ENCODE peak calls at places on chromosomes 13 and 19, in seven cellular contexts. One of them, this sample, is unnamed.

GRCh38 chr13:110123041-110123809 is 183.7 kb downstream of the COL4A1 start:
- DNase-seq in neural progenitor cell: no peak
- DNase-seq in NCI-H1694: no peak
- DNase-seq in activated CD8-positive, alpha-beta T cell treated with anti-CD3 and anti-CD28 coated beads for 36 hours: no peak
- DNase-seq in iPS-NIHi11: no peak
- DNase-seq in activated naive CD8-positive, alpha-beta T cell treated with anti-CD3 and anti-CD28 coated beads, Interleukin-2, amount 50 U/mL, for 24 hours: no peak
- DNase-seq in GM20000: no peak
- DNase-seq in this sample: no peak

GRCh38 chr13:33865945-33866344 is 48.0 kb downstream of the RFC3 start:
- DNase-seq in activated CD8-positive, alpha-beta T cell treated with anti-CD3 and anti-CD28 coated beads for 36 hours: no peak
- DNase-seq in neural progenitor cell: no peak
- DNase-seq in activated naive CD8-positive, alpha-beta T cell treated with anti-CD3 and anti-CD28 coated beads, Interleukin-2, amount 50 U/mL, for 24 hours: no peak
- DNase-seq in GM20000: peak; percentile 12
- DNase-seq in NCI-H1694: no peak
- DNase-seq in iPS-NIHi11: no peak
- DNase-seq in this sample: no peak

GRCh38 chr13:70568571-70568970 is 460.3 kb upstream of the KLHL1 start:
- DNase-seq in activated naive CD8-positive, alpha-beta T cell treated with anti-CD3 and anti-CD28 coated beads, Interleukin-2, amount 50 U/mL, for 24 hours: no peak
- DNase-seq in GM20000: peak; percentile 30
- DNase-seq in iPS-NIHi11: peak; percentile 55
- DNase-seq in neural progenitor cell: peak; percentile 53
- DNase-seq in NCI-H1694: peak; percentile 66
- DNase-seq in activated CD8-positive, alpha-beta T cell treated with anti-CD3 and anti-CD28 coated beads for 36 hours: no peak
- DNase-seq in this sample: no peak

GRCh38 chr13:65026505-65026904 is 2203.6 kb downstream of the PCDH9 start:
- DNase-seq in neural progenitor cell: no peak
- DNase-seq in NCI-H1694: no peak
- DNase-seq in GM20000: no peak
- DNase-seq in activated CD8-positive, alpha-beta T cell treated with anti-CD3 and anti-CD28 coated beads for 36 hours: no peak
- DNase-seq in activated naive CD8-positive, alpha-beta T cell treated with anti-CD3 and anti-CD28 coated beads, Interleukin-2, amount 50 U/mL, for 24 hours: no peak
- DNase-seq in iPS-NIHi11: no peak
- DNase-seq in this sample: no peak

GRCh38 chr19:11617207-11618062 is 20.2 kb downstream of the ZNF627 start:
- DNase-seq in NCI-H1694: no peak
- DNase-seq in activated naive CD8-positive, alpha-beta T cell treated with anti-CD3 and anti-CD28 coated beads, Interleukin-2, amount 50 U/mL, for 24 hours: no peak
- DNase-seq in iPS-NIHi11: no peak
- DNase-seq in neural progenitor cell: no peak
- DNase-seq in activated CD8-positive, alpha-beta T cell treated with anti-CD3 and anti-CD28 coated beads for 36 hours: no peak
- DNase-seq in GM20000: no peak
- DNase-seq in this sample: no peak

GRCh38 chr19:55958356-55958755 is 10.7 kb downstream of the NLRP8 start:
- DNase-seq in GM20000: no peak
- DNase-seq in NCI-H1694: no peak
- DNase-seq in iPS-NIHi11: no peak
- DNase-seq in activated CD8-positive, alpha-beta T cell treated with anti-CD3 and anti-CD28 coated beads for 36 hours: no peak
- DNase-seq in neural progenitor cell: no peak
- DNase-seq in activated naive CD8-positive, alpha-beta T cell treated with anti-CD3 and anti-CD28 coated beads, Interleukin-2, amount 50 U/mL, for 24 hours: no peak
- DNase-seq in this sample: no peak

GRCh38 chr19:1860821-1861598 is 2.4 kb downstream of the KLF16 start:
- DNase-seq in activated CD8-positive, alpha-beta T cell treated with anti-CD3 and anti-CD28 coated beads for 36 hours: no peak
- DNase-seq in NCI-H1694: no peak
- DNase-seq in GM20000: no peak
- DNase-seq in activated naive CD8-positive, alpha-beta T cell treated with anti-CD3 and anti-CD28 coated beads, Interleukin-2, amount 50 U/mL, for 24 hours: no peak
- DNase-seq in neural progenitor cell: no peak
- DNase-seq in iPS-NIHi11: no peak
- DNase-seq in this sample: no peak

GRCh38 chr13:27954406-27954851 is 14.7 kb downstream of the CDX2 start:
- DNase-seq in activated naive CD8-positive, alpha-beta T cell treated with anti-CD3 and anti-CD28 coated beads, Interleukin-2, amount 50 U/mL, for 24 hours: no peak
- DNase-seq in GM20000: peak; percentile 55
- DNase-seq in iPS-NIHi11: peak; percentile 56
- DNase-seq in NCI-H1694: no peak
- DNase-seq in neural progenitor cell: peak; percentile 71
- DNase-seq in activated CD8-positive, alpha-beta T cell treated with anti-CD3 and anti-CD28 coated beads for 36 hours: no peak
- DNase-seq in this sample: no peak

GRCh38 chr13:109479991-109480696 is 306.2 kb downstream of the IRS2 start:
- DNase-seq in NCI-H1694: no peak
- DNase-seq in GM20000: no peak
- DNase-seq in neural progenitor cell: no peak
- DNase-seq in activated CD8-positive, alpha-beta T cell treated with anti-CD3 and anti-CD28 coated beads for 36 hours: no peak
- DNase-seq in activated naive CD8-positive, alpha-beta T cell treated with anti-CD3 and anti-CD28 coated beads, Interleukin-2, amount 50 U/mL, for 24 hours: no peak
- DNase-seq in iPS-NIHi11: no peak
- DNase-seq in this sample: no peak

GRCh38 chr19:44592451-44592890 is 20.9 kb upstream of the IGSF23 start:
- DNase-seq in activated CD8-positive, alpha-beta T cell treated with anti-CD3 and anti-CD28 coated beads for 36 hours: no peak
- DNase-seq in activated naive CD8-positive, alpha-beta T cell treated with anti-CD3 and anti-CD28 coated beads, Interleukin-2, amount 50 U/mL, for 24 hours: no peak
- DNase-seq in NCI-H1694: no peak
- DNase-seq in neural progenitor cell: no peak
- DNase-seq in iPS-NIHi11: no peak
- DNase-seq in GM20000: no peak
- DNase-seq in this sample: no peak

GRCh38 chr13:107387525-107387924 is 819.6 kb upstream of the ARGLU1 start:
- DNase-seq in activated naive CD8-positive, alpha-beta T cell treated with anti-CD3 and anti-CD28 coated beads, Interleukin-2, amount 50 U/mL, for 24 hours: no peak
- DNase-seq in activated CD8-positive, alpha-beta T cell treated with anti-CD3 and anti-CD28 coated beads for 36 hours: no peak
- DNase-seq in GM20000: no peak
- DNase-seq in neural progenitor cell: no peak
- DNase-seq in NCI-H1694: no peak
- DNase-seq in iPS-NIHi11: no peak
- DNase-seq in this sample: no peak

GRCh38 chr19:42301646-42302204 is at the start of gene PRR19:
- DNase-seq in NCI-H1694: no peak
- DNase-seq in GM20000: no peak
- DNase-seq in activated naive CD8-positive, alpha-beta T cell treated with anti-CD3 and anti-CD28 coated beads, Interleukin-2, amount 50 U/mL, for 24 hours: peak; percentile 43
- DNase-seq in neural progenitor cell: peak; percentile 58
- DNase-seq in activated CD8-positive, alpha-beta T cell treated with anti-CD3 and anti-CD28 coated beads for 36 hours: peak; percentile 45
- DNase-seq in iPS-NIHi11: peak; percentile 52
- DNase-seq in this sample: no peak

GRCh38 chr13:113882716-113883115 is 18.8 kb upstream of the GAS6 start:
- DNase-seq in NCI-H1694: no peak
- DNase-seq in GM20000: no peak
- DNase-seq in activated CD8-positive, alpha-beta T cell treated with anti-CD3 and anti-CD28 coated beads for 36 hours: no peak
- DNase-seq in neural progenitor cell: no peak
- DNase-seq in activated naive CD8-positive, alpha-beta T cell treated with anti-CD3 and anti-CD28 coated beads, Interleukin-2, amount 50 U/mL, for 24 hours: no peak
- DNase-seq in iPS-NIHi11: no peak
- DNase-seq in this sample: no peak

GRCh38 chr13:98325724-98326123 is 148.7 kb upstream of the RNF113B start:
- DNase-seq in iPS-NIHi11: no peak
- DNase-seq in activated CD8-positive, alpha-beta T cell treated with anti-CD3 and anti-CD28 coated beads for 36 hours: no peak
- DNase-seq in neural progenitor cell: no peak
- DNase-seq in activated naive CD8-positive, alpha-beta T cell treated with anti-CD3 and anti-CD28 coated beads, Interleukin-2, amount 50 U/mL, for 24 hours: no peak
- DNase-seq in GM20000: no peak
- DNase-seq in NCI-H1694: no peak
- DNase-seq in this sample: no peak

GRCh38 chr13:30830638-30830965 is 75.5 kb upstream of the MEDAG start:
- DNase-seq in iPS-NIHi11: no peak
- DNase-seq in activated naive CD8-positive, alpha-beta T cell treated with anti-CD3 and anti-CD28 coated beads, Interleukin-2, amount 50 U/mL, for 24 hours: no peak
- DNase-seq in activated CD8-positive, alpha-beta T cell treated with anti-CD3 and anti-CD28 coated beads for 36 hours: no peak
- DNase-seq in NCI-H1694: no peak
- DNase-seq in GM20000: no peak
- DNase-seq in neural progenitor cell: no peak
- DNase-seq in this sample: no peak

GRCh38 chr19:19865750-19866598 is at the start of gene ZNF253:
- DNase-seq in neural progenitor cell: peak; percentile 99
- DNase-seq in activated CD8-positive, alpha-beta T cell treated with anti-CD3 and anti-CD28 coated beads for 36 hours: peak; percentile 99
- DNase-seq in NCI-H1694: peak; percentile 82
- DNase-seq in iPS-NIHi11: peak; percentile 84
- DNase-seq in GM20000: peak; percentile 91
- DNase-seq in activated naive CD8-positive, alpha-beta T cell treated with anti-CD3 and anti-CD28 coated beads, Interleukin-2, amount 50 U/mL, for 24 hours: peak; percentile 95
- DNase-seq in this sample: peak; percentile 78

GRCh38 chr19:17803264-17803896 is 8.4 kb downstream of the B3GNT3 start:
- DNase-seq in neural progenitor cell: peak; percentile 1
- DNase-seq in GM20000: no peak
- DNase-seq in activated naive CD8-positive, alpha-beta T cell treated with anti-CD3 and anti-CD28 coated beads, Interleukin-2, amount 50 U/mL, for 24 hours: no peak
- DNase-seq in NCI-H1694: no peak
- DNase-seq in activated CD8-positive, alpha-beta T cell treated with anti-CD3 and anti-CD28 coated beads for 36 hours: peak; percentile 27
- DNase-seq in iPS-NIHi11: no peak
- DNase-seq in this sample: no peak

GRCh38 chr19:58317481-58318072 is 9.2 kb upstream of the ZSCAN22 start:
- DNase-seq in neural progenitor cell: peak; percentile 78
- DNase-seq in activated CD8-positive, alpha-beta T cell treated with anti-CD3 and anti-CD28 coated beads for 36 hours: peak; percentile 46
- DNase-seq in iPS-NIHi11: peak; percentile 60
- DNase-seq in activated naive CD8-positive, alpha-beta T cell treated with anti-CD3 and anti-CD28 coated beads, Interleukin-2, amount 50 U/mL, for 24 hours: no peak
- DNase-seq in NCI-H1694: no peak
- DNase-seq in GM20000: no peak
- DNase-seq in this sample: no peak

GRCh38 chr13:25137624-25137892 is 34.5 kb downstream of the AMER2 start:
- DNase-seq in NCI-H1694: peak; percentile 14
- DNase-seq in neural progenitor cell: no peak
- DNase-seq in iPS-NIHi11: no peak
- DNase-seq in activated CD8-positive, alpha-beta T cell treated with anti-CD3 and anti-CD28 coated beads for 36 hours: no peak
- DNase-seq in activated naive CD8-positive, alpha-beta T cell treated with anti-CD3 and anti-CD28 coated beads, Interleukin-2, amount 50 U/mL, for 24 hours: no peak
- DNase-seq in GM20000: no peak
- DNase-seq in this sample: no peak

GRCh38 chr19:47247308-47247990 is 8.9 kb upstream of the CCDC9 start:
- DNase-seq in iPS-NIHi11: peak; percentile 47
- DNase-seq in activated naive CD8-positive, alpha-beta T cell treated with anti-CD3 and anti-CD28 coated beads, Interleukin-2, amount 50 U/mL, for 24 hours: peak; percentile 85
- DNase-seq in GM20000: peak; percentile 72
- DNase-seq in activated CD8-positive, alpha-beta T cell treated with anti-CD3 and anti-CD28 coated beads for 36 hours: peak; percentile 90
- DNase-seq in neural progenitor cell: peak; percentile 82
- DNase-seq in NCI-H1694: peak; percentile 50
- DNase-seq in this sample: no peak

GRCh38 chr13:94415484-94415883 is 64.0 kb downstream of the DCT start:
- DNase-seq in iPS-NIHi11: no peak
- DNase-seq in activated naive CD8-positive, alpha-beta T cell treated with anti-CD3 and anti-CD28 coated beads, Interleukin-2, amount 50 U/mL, for 24 hours: no peak
- DNase-seq in activated CD8-positive, alpha-beta T cell treated with anti-CD3 and anti-CD28 coated beads for 36 hours: no peak
- DNase-seq in NCI-H1694: no peak
- DNase-seq in GM20000: no peak
- DNase-seq in neural progenitor cell: peak; percentile 17
- DNase-seq in this sample: no peak

GRCh38 chr13:90533866-90534265 is 813.6 kb upstream of the MIR17HG start:
- DNase-seq in GM20000: no peak
- DNase-seq in neural progenitor cell: no peak
- DNase-seq in NCI-H1694: no peak
- DNase-seq in iPS-NIHi11: no peak
- DNase-seq in activated CD8-positive, alpha-beta T cell treated with anti-CD3 and anti-CD28 coated beads for 36 hours: no peak
- DNase-seq in activated naive CD8-positive, alpha-beta T cell treated with anti-CD3 and anti-CD28 coated beads, Interleukin-2, amount 50 U/mL, for 24 hours: no peak
- DNase-seq in this sample: no peak

GRCh38 chr19:15195987-15196682 is 4.7 kb downstream of the NOTCH3 start:
- DNase-seq in NCI-H1694: no peak
- DNase-seq in neural progenitor cell: peak; percentile 70
- DNase-seq in GM20000: no peak
- DNase-seq in activated naive CD8-positive, alpha-beta T cell treated with anti-CD3 and anti-CD28 coated beads, Interleukin-2, amount 50 U/mL, for 24 hours: peak; percentile 24
- DNase-seq in iPS-NIHi11: peak; percentile 84
- DNase-seq in activated CD8-positive, alpha-beta T cell treated with anti-CD3 and anti-CD28 coated beads for 36 hours: peak; percentile 28
- DNase-seq in this sample: no peak

GRCh38 chr19:54257116-54257480 is at the start of gene LILRB5:
- DNase-seq in activated CD8-positive, alpha-beta T cell treated with anti-CD3 and anti-CD28 coated beads for 36 hours: no peak
- DNase-seq in NCI-H1694: no peak
- DNase-seq in neural progenitor cell: no peak
- DNase-seq in GM20000: no peak
- DNase-seq in iPS-NIHi11: no peak
- DNase-seq in activated naive CD8-positive, alpha-beta T cell treated with anti-CD3 and anti-CD28 coated beads, Interleukin-2, amount 50 U/mL, for 24 hours: no peak
- DNase-seq in this sample: no peak

GRCh38 chr13:41925014-41925413 is 35.9 kb downstream of the VWA8 start:
- DNase-seq in activated naive CD8-positive, alpha-beta T cell treated with anti-CD3 and anti-CD28 coated beads, Interleukin-2, amount 50 U/mL, for 24 hours: no peak
- DNase-seq in neural progenitor cell: no peak
- DNase-seq in activated CD8-positive, alpha-beta T cell treated with anti-CD3 and anti-CD28 coated beads for 36 hours: no peak
- DNase-seq in NCI-H1694: no peak
- DNase-seq in iPS-NIHi11: no peak
- DNase-seq in GM20000: no peak
- DNase-seq in this sample: no peak

GRCh38 chr19:16851031-16851712 is 22.0 kb downstream of the SIN3B start:
- DNase-seq in iPS-NIHi11: no peak
- DNase-seq in neural progenitor cell: no peak
- DNase-seq in GM20000: no peak
- DNase-seq in NCI-H1694: no peak
- DNase-seq in activated naive CD8-positive, alpha-beta T cell treated with anti-CD3 and anti-CD28 coated beads, Interleukin-2, amount 50 U/mL, for 24 hours: no peak
- DNase-seq in activated CD8-positive, alpha-beta T cell treated with anti-CD3 and anti-CD28 coated beads for 36 hours: no peak
- DNase-seq in this sample: no peak

GRCh38 chr13:73200432-73200831 is 141.6 kb downstream of the KLF5 start:
- DNase-seq in activated naive CD8-positive, alpha-beta T cell treated with anti-CD3 and anti-CD28 coated beads, Interleukin-2, amount 50 U/mL, for 24 hours: no peak
- DNase-seq in activated CD8-positive, alpha-beta T cell treated with anti-CD3 and anti-CD28 coated beads for 36 hours: no peak
- DNase-seq in neural progenitor cell: no peak
- DNase-seq in iPS-NIHi11: no peak
- DNase-seq in NCI-H1694: no peak
- DNase-seq in GM20000: no peak
- DNase-seq in this sample: no peak

GRCh38 chr13:43368003-43368402 is 344.6 kb downstream of the DNAJC15 start:
- DNase-seq in NCI-H1694: no peak
- DNase-seq in iPS-NIHi11: no peak
- DNase-seq in neural progenitor cell: no peak
- DNase-seq in GM20000: peak; percentile 22
- DNase-seq in activated naive CD8-positive, alpha-beta T cell treated with anti-CD3 and anti-CD28 coated beads, Interleukin-2, amount 50 U/mL, for 24 hours: no peak
- DNase-seq in activated CD8-positive, alpha-beta T cell treated with anti-CD3 and anti-CD28 coated beads for 36 hours: no peak
- DNase-seq in this sample: no peak

GRCh38 chr19:45331411-45331810 is 8.7 kb upstream of the CKM start:
- DNase-seq in GM20000: no peak
- DNase-seq in neural progenitor cell: no peak
- DNase-seq in iPS-NIHi11: peak; percentile 19
- DNase-seq in activated naive CD8-positive, alpha-beta T cell treated with anti-CD3 and anti-CD28 coated beads, Interleukin-2, amount 50 U/mL, for 24 hours: no peak
- DNase-seq in NCI-H1694: no peak
- DNase-seq in activated CD8-positive, alpha-beta T cell treated with anti-CD3 and anti-CD28 coated beads for 36 hours: no peak
- DNase-seq in this sample: no peak

GRCh38 chr19:19083413-19084178 is 19.8 kb downstream of the SLC25A42 start:
- DNase-seq in neural progenitor cell: no peak
- DNase-seq in NCI-H1694: no peak
- DNase-seq in activated naive CD8-positive, alpha-beta T cell treated with anti-CD3 and anti-CD28 coated beads, Interleukin-2, amount 50 U/mL, for 24 hours: no peak
- DNase-seq in activated CD8-positive, alpha-beta T cell treated with anti-CD3 and anti-CD28 coated beads for 36 hours: no peak
- DNase-seq in iPS-NIHi11: no peak
- DNase-seq in GM20000: no peak
- DNase-seq in this sample: no peak

GRCh38 chr13:42860485-42860884 is 79.1 kb downstream of the FAM216B start:
- DNase-seq in activated naive CD8-positive, alpha-beta T cell treated with anti-CD3 and anti-CD28 coated beads, Interleukin-2, amount 50 U/mL, for 24 hours: no peak
- DNase-seq in activated CD8-positive, alpha-beta T cell treated with anti-CD3 and anti-CD28 coated beads for 36 hours: no peak
- DNase-seq in iPS-NIHi11: no peak
- DNase-seq in GM20000: no peak
- DNase-seq in NCI-H1694: no peak
- DNase-seq in neural progenitor cell: no peak
- DNase-seq in this sample: no peak

GRCh38 chr13:102702965-102703720 is 8.3 kb upstream of the METTL21C start:
- DNase-seq in neural progenitor cell: no peak
- DNase-seq in NCI-H1694: no peak
- DNase-seq in activated naive CD8-positive, alpha-beta T cell treated with anti-CD3 and anti-CD28 coated beads, Interleukin-2, amount 50 U/mL, for 24 hours: no peak
- DNase-seq in GM20000: no peak
- DNase-seq in activated CD8-positive, alpha-beta T cell treated with anti-CD3 and anti-CD28 coated beads for 36 hours: no peak
- DNase-seq in iPS-NIHi11: no peak
- DNase-seq in this sample: no peak

GRCh38 chr19:18203408-18203862 is 407 bp downstream of the RAB3A start:
- DNase-seq in GM20000: no peak
- DNase-seq in neural progenitor cell: no peak
- DNase-seq in NCI-H1694: no peak
- DNase-seq in activated naive CD8-positive, alpha-beta T cell treated with anti-CD3 and anti-CD28 coated beads, Interleukin-2, amount 50 U/mL, for 24 hours: peak; percentile 51
- DNase-seq in iPS-NIHi11: no peak
- DNase-seq in activated CD8-positive, alpha-beta T cell treated with anti-CD3 and anti-CD28 coated beads for 36 hours: no peak
- DNase-seq in this sample: no peak

GRCh38 chr13:21326155-21327030 is 132.7 kb downstream of the ZDHHC20 start:
- DNase-seq in neural progenitor cell: peak; percentile 88
- DNase-seq in GM20000: no peak
- DNase-seq in iPS-NIHi11: peak; percentile 68
- DNase-seq in activated naive CD8-positive, alpha-beta T cell treated with anti-CD3 and anti-CD28 coated beads, Interleukin-2, amount 50 U/mL, for 24 hours: no peak
- DNase-seq in NCI-H1694: no peak
- DNase-seq in activated CD8-positive, alpha-beta T cell treated with anti-CD3 and anti-CD28 coated beads for 36 hours: peak; percentile 16
- DNase-seq in this sample: no peak

This sample was measured in pulmonary artery endothelial cell.